ENCODE peak calls at places on chromosomes 12 and 14, in eight cellular contexts. P is neural crest cell, R is AG09309, X is breast epithelium, L is fibroblast of villous mesenchyme, S is mucosa of descending colon, Z is cardiac fibroblast, M is choroid plexus epithelial cell. V is an unnamed sample.

GRCh38 chr14:33323979-33324378 is 385.3 kb downstream of the NPAS3 start:
- DNase-seq in P (no peak), R (no peak), X (no peak), L (no peak), S (no peak), Z (no peak), M (no peak), V (no peak)

GRCh38 chr14:104226421-104227385 is 88.3 kb downstream of the KIF26A start:
- DNase-seq in P (no peak), R (no peak), X (no peak), L (no peak), S (peak), Z (no peak), M (no peak), V (no peak)

GRCh38 chr14:70871863-70872677 is 35.2 kb upstream of the PCNX1 start:
- DNase-seq in P (no peak), R (no peak), X (no peak), L (no peak), S (no peak), Z (no peak), M (no peak), V (no peak)

GRCh38 chr12:12890492-12890814 is 909 bp upstream of the GPRC5A start:
- DNase-seq in P (no peak), R (no peak), X (no peak), L (no peak), S (no peak), Z (no peak), M (no peak), V (no peak)

GRCh38 chr14:93430319-93430801 is 379 bp upstream of the UNC79 start:
- DNase-seq in P (peak), R (no peak), X (no peak), L (no peak), S (no peak), Z (no peak), M (peak), V (no peak)

GRCh38 chr14:55427439-55427838 is 13.0 kb downstream of the TBPL2 start:
- DNase-seq in P (no peak), R (no peak), X (no peak), L (no peak), S (no peak), Z (peak), M (no peak), V (no peak)

GRCh38 chr14:22848391-22849164 is 12.2 kb downstream of the MMP14 start:
- DNase-seq in P (no peak), R (no peak), X (no peak), L (peak), S (peak), Z (peak), M (peak), V (no peak)

GRCh38 chr14:52874389-52874788 is 76.5 kb downstream of the FERMT2 start:
- DNase-seq in P (no peak), R (no peak), X (no peak), L (peak), S (no peak), Z (no peak), M (no peak), V (no peak)

GRCh38 chr12:119744900-119745606 is 77.1 kb downstream of the PRKAB1 start:
- DNase-seq in P (no peak), R (no peak), X (no peak), L (no peak), S (no peak), Z (no peak), M (no peak), V (no peak)

GRCh38 chr12:124916370-124917134 is 2.1 kb upstream of the UBC start:
- DNase-seq in P (no peak), R (peak), X (peak), L (peak), S (no peak), Z (peak), M (peak), V (no peak)

GRCh38 chr14:68312300-68312699 is 480.6 kb downstream of the ZFP36L1 start:
- DNase-seq in P (no peak), R (no peak), X (no peak), L (no peak), S (no peak), Z (no peak), M (no peak), V (no peak)

GRCh38 chr12:34403706-34404376 is 381.5 kb downstream of the ALG10 start:
- DNase-seq in P (no peak), R (no peak), X (peak), L (no peak), S (peak), Z (no peak), M (no peak), V (peak)

GRCh38 chr12:124457287-124458219 is 109.9 kb downstream of the NCOR2 start:
- DNase-seq in P (peak), R (no peak), X (no peak), L (peak), S (peak), Z (peak), M (peak), V (peak)

GRCh38 chr12:80016684-80017083 is 81.8 kb upstream of the PPP1R12A start:
- DNase-seq in P (no peak), R (no peak), X (no peak), L (no peak), S (no peak), Z (no peak), M (no peak), V (no peak)

GRCh38 chr12:3032770-3033537 is 44.2 kb upstream of the TSPAN9 start:
- DNase-seq in P (no peak), R (no peak), X (no peak), L (no peak), S (no peak), Z (no peak), M (no peak), V (no peak)

GRCh38 chr14:24665440-24665991 is 31.5 kb upstream of the GZMB start:
- DNase-seq in P (no peak), R (no peak), X (no peak), L (no peak), S (no peak), Z (no peak), M (no peak), V (no peak)

GRCh38 chr12:6367065-6367968 is 8.0 kb downstream of the SCNN1A start:
- DNase-seq in P (no peak), R (no peak), X (no peak), L (peak), S (no peak), Z (peak), M (peak), V (no peak)

GRCh38 chr12:89476889-89477288 is 47.7 kb downstream of the GALNT4 start:
- DNase-seq in P (no peak), R (no peak), X (no peak), L (peak), S (no peak), Z (no peak), M (no peak), V (no peak)

GRCh38 chr14:29222671-29223268 is 456.2 kb downstream of the FOXG1 start:
- DNase-seq in P (no peak), R (no peak), X (no peak), L (peak), S (no peak), Z (peak), M (peak), V (no peak)

GRCh38 chr14:104522926-104523545 is 56.5 kb upstream of the C14orf180 start:
- DNase-seq in P (no peak), R (no peak), X (no peak), L (no peak), S (no peak), Z (no peak), M (no peak), V (peak)

GRCh38 chr14:30333934-30334333 is 225.0 kb upstream of the G2E3 start:
- DNase-seq in P (no peak), R (no peak), X (no peak), L (peak), S (no peak), Z (peak), M (no peak), V (no peak)

GRCh38 chr14:30332374-30332773 is 226.6 kb upstream of the G2E3 start:
- DNase-seq in P (no peak), R (no peak), X (no peak), L (no peak), S (no peak), Z (no peak), M (no peak), V (no peak)

GRCh38 chr14:30331030-30331429 is 227.9 kb upstream of the G2E3 start:
- DNase-seq in P (no peak), R (no peak), X (no peak), L (no peak), S (no peak), Z (no peak), M (no peak), V (no peak)

GRCh38 chr14:30330452-30330851 is 228.5 kb upstream of the G2E3 start:
- DNase-seq in P (no peak), R (no peak), X (no peak), L (peak), S (no peak), Z (peak), M (peak), V (no peak)
- TF ChIP-seq CTCF in P (peak), R (peak), X (no peak), L (peak), S (no peak), Z (peak), M (peak), V (peak)

GRCh38 chr12:105425263-105426174 is 95.0 kb downstream of the C12orf75 start:
- DNase-seq in P (no peak), R (no peak), X (no peak), L (no peak), S (no peak), Z (no peak), M (no peak), V (no peak)

GRCh38 chr12:105428793-105429192 is 98.3 kb downstream of the C12orf75 start:
- DNase-seq in P (no peak), R (no peak), X (no peak), L (no peak), S (no peak), Z (peak), M (no peak), V (no peak)

GRCh38 chr12:105431537-105431936 is 101.0 kb downstream of the C12orf75 start:
- DNase-seq in P (no peak), R (no peak), X (no peak), L (no peak), S (no peak), Z (no peak), M (no peak), V (no peak)

GRCh38 chr12:105426766-105427165 is 96.3 kb downstream of the C12orf75 start:
- DNase-seq in P (no peak), R (no peak), X (no peak), L (no peak), S (no peak), Z (no peak), M (no peak), V (no peak)

DNA sequence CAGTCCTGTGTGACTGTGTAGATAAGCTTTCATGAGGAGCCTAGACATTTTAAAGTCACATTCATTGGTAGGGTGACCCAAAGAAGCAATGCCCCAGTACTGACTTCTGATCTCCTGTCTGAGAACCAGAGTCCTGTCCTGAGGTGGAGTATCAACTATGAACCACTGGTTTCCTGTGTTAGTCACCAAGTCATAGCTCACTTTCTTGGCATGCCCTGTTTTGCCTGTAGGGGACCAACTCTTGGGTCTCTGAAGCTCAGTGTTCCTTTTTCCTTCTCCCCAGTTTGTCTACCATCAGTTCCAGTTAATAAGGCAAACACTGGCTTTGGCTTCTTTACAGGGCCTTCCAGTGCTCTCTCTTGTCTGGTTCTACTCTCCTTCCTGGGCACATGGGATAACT is 97.4 kb downstream of the C12orf75 start:
- DNase-seq in P (no peak), R (no peak), X (no peak), L (no peak), S (no peak), Z (peak), M (peak), V (no peak)
- TF ChIP-seq CTCF in P (no peak), R (peak), X (no peak), L (peak), S (no peak), Z (peak), M (peak), V (peak)

DNA sequence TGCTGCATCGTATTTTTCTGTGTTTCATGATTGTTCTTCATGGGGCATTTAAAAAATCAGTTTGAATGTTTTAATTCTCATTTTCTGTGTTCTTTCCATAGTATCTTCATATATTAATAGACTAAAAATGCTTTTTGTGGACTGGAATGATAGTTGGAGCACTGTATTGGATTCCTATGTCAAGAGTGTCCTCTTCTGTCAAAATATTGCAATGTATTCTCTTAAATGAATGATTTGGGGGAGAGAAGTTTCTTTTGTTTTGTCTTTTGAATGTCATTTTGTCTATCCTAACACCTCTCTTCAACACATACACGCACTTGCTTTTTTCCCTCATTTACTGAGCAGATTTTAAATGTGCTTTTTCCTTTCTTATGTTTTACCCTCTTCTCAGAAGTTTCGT is 4.7 kb upstream of the EIF2S3B start:
- DNase-seq in P (no peak), R (peak), X (no peak), L (peak), S (no peak), Z (peak), M (peak), V (no peak)
- TF ChIP-seq CTCF in P (no peak), R (peak), X (no peak), L (peak), S (no peak), Z (peak), M (peak), V (no peak)

GRCh38 chr12:46983393-46983793 is 96.0 kb upstream of the PCED1B start:
- DNase-seq in P (no peak), R (no peak), X (no peak), L (no peak), S (no peak), Z (no peak), M (no peak), V (no peak)

GRCh38 chr12:46982629-46983392 is 96.6 kb upstream of the PCED1B start:
- DNase-seq in P (no peak), R (no peak), X (no peak), L (no peak), S (no peak), Z (no peak), M (no peak), V (no peak)

GRCh38 chr12:46985816-46986215 is 93.6 kb upstream of the PCED1B start:
- DNase-seq in P (no peak), R (no peak), X (no peak), L (no peak), S (no peak), Z (no peak), M (no peak), V (no peak)

GRCh38 chr12:46981627-46982026 is 97.8 kb upstream of the PCED1B start:
- DNase-seq in P (no peak), R (no peak), X (no peak), L (no peak), S (no peak), Z (no peak), M (no peak), V (no peak)

GRCh38 chr12:46983959-46984833 is 95.2 kb upstream of the PCED1B start:
- DNase-seq in P (peak), R (no peak), X (no peak), L (peak), S (no peak), Z (peak), M (peak), V (no peak)
- TF ChIP-seq CTCF in P (peak), R (peak), X (peak), L (peak), S (peak), Z (peak), M (peak), V (peak)

DNA sequence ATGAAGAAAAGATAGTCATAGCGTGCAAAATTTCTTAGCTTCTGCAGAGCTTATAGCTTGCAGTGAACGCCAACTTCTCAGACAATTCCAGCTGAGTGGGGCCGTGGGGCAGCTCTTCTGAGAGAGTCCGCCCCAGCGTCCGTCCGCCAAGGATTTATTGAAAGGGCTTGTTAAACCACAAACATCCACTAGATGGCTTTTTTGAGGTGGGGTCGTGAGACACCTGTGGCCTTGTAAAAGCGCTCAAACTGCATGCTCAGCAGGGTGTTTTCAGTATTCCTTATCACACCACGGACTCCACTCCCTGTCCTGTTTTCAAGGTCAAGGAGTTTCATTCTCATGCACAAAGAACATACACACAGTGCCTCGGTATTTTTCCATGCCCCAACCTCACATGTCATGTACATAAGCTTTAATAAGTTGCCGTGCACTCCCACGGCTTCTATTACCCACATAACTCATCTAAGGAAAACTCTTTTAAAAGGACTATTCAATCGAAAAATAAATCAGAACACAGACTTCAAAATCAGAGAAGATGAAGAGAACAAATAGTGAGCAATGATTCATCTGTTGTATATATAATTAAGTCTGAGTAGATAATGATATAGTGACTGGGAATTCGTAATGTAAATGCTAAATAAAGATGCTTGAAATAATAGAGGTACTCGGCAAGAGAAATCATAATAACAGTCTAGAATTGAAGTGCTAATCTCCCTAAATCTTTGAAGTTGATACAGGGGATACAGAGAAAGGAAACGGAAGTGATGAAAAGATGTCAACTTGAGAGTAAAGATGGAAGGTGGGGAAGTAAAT is 46.7 kb downstream of the WBP11 start:
- DNase-seq in P (peak), R (no peak), X (no peak), L (peak), S (no peak), Z (no peak), M (peak), V (no peak)
- TF ChIP-seq CTCF in P (peak), R (peak), X (no peak), L (peak), S (no peak), Z (peak), M (peak), V (peak)

GRCh38 chr12:52988933-52989332 is 17.3 kb upstream of the EIF4B start:
- DNase-seq in P (no peak), R (no peak), X (no peak), L (no peak), S (no peak), Z (no peak), M (no peak), V (no peak)

GRCh38 chr12:52980773-52981423 is 25.4 kb upstream of the EIF4B start:
- DNase-seq in P (peak), R (peak), X (peak), L (peak), S (peak), Z (peak), M (peak), V (peak)

GRCh38 chr12:52980096-52980694 is 26.1 kb upstream of the EIF4B start:
- DNase-seq in P (no peak), R (no peak), X (no peak), L (no peak), S (no peak), Z (no peak), M (no peak), V (no peak)

DNA sequence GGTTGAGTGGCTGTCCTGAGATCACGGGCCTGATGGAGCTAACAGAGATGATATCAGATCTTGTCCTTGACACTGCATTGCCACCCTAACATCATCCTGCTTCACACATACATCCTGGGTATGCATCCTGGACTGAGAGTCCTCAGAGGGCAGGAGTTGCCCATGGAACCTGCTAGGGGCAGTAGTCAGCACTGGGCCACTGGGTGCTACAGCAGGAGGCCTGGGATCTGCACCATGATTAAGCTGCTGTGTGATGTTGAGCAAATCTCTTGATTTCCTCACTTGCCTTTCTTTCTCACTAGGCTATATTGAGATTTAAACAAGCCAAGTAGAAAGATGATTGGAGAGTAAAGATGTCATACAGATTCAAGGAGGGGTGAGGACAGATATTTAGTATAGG is 22.1 kb upstream of the EIF4B start:
- DNase-seq in P (no peak), R (no peak), X (no peak), L (no peak), S (no peak), Z (no peak), M (no peak), V (no peak)
- TF ChIP-seq CTCF in P (no peak), R (peak), X (no peak), L (peak), S (no peak), Z (no peak), M (no peak), V (no peak)

GRCh38 chr14:95679995-95680735 is 6.1 kb upstream of the TCL1B start:
- DNase-seq in P (no peak), R (no peak), X (no peak), L (no peak), S (no peak), Z (no peak), M (no peak), V (no peak)
- TF ChIP-seq CTCF in P (no peak), R (no peak), X (no peak), L (peak), S (no peak), Z (no peak), M (no peak), V (peak)

GRCh38 chr12:57270966-57271470 is 20.0 kb upstream of the STAC3 start:
- DNase-seq in P (no peak), R (no peak), X (no peak), L (no peak), S (no peak), Z (no peak), M (no peak), V (no peak)
- TF ChIP-seq CTCF in P (no peak), R (no peak), X (no peak), L (no peak), S (no peak), Z (no peak), M (peak), V (no peak)

DNA sequence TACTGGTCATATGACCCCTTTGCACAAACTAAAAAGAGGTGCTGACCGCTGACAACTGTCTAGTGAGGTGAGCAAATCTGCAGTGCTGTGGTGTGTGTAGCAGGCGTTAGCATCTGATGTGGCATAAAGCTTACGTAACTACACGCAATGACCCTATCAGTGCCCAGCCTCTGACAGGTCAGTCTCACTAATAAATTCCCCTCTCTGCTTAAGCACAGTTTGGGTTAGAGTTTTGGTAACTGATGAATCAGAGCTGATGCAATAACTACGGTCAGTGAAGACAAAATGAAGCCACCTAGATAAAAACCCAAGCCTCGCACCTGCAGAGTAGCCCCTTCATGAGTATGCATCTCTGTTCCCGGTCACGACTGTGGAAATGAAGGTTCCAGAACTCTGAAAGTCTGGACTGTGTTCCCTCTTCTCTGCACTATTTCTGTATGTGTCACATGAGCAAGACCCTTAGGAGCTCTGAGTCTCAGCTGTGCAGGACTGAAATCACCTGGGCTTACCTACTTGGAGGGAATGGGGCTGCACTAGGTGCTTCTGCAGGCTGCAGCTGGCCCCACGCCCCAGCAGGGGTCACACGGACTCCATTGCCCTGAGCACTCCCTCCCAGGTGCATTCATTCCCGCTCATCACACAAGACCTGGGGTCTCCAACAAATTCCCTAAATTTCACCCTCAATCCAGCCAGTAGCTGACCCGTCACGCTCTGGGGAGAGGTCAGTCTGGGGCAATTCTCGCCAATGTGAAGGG is 54.4 kb downstream of the RIMBP2 start:
- DNase-seq in P (no peak), R (no peak), X (no peak), L (no peak), S (no peak), Z (no peak), M (peak), V (no peak)
- TF ChIP-seq CTCF in P (peak), R (no peak), X (no peak), L (no peak), S (no peak), Z (no peak), M (no peak), V (peak)